ENCODE peak calls at places on chromosomes 1 and 21, in seven cellular contexts. One of them, this sample, is unnamed.

GRCh38 chr1:180916771-180917170 is 4.1 kb downstream of the KIAA1614 start:
- DNase-seq in H54: no peak
- DNase-seq in uterus: no peak
- DNase-seq in A549: no peak
- DNase-seq in tibial nerve: no peak
- DNase-seq in upper lobe of left lung: peak
- DNase-seq in body of pancreas: no peak
- DNase-seq in this sample: no peak

GRCh38 chr1:72000809-72001208 is 281.5 kb downstream of the NEGR1 start:
- DNase-seq in tibial nerve: no peak
- DNase-seq in body of pancreas: no peak
- DNase-seq in A549: no peak
- DNase-seq in H54: no peak
- DNase-seq in uterus: no peak
- DNase-seq in upper lobe of left lung: no peak
- DNase-seq in this sample: peak

GRCh38 chr1:115642168-115643072 is 650 bp downstream of the VANGL1 start:
- DNase-seq in A549: peak
- DNase-seq in uterus: peak
- DNase-seq in tibial nerve: no peak
- DNase-seq in body of pancreas: peak
- DNase-seq in H54: peak
- DNase-seq in upper lobe of left lung: peak
- DNase-seq in this sample: peak

GRCh38 chr1:18297896-18298648 is 182.7 kb upstream of the KLHDC7A start:
- DNase-seq in upper lobe of left lung: no peak
- DNase-seq in H54: no peak
- DNase-seq in tibial nerve: no peak
- DNase-seq in A549: no peak
- DNase-seq in body of pancreas: no peak
- DNase-seq in uterus: no peak
- DNase-seq in this sample: no peak

GRCh38 chr1:231122143-231122542 is 39.7 kb upstream of the TRIM67 start:
- DNase-seq in H54: no peak
- DNase-seq in uterus: no peak
- DNase-seq in upper lobe of left lung: no peak
- DNase-seq in body of pancreas: no peak
- DNase-seq in A549: no peak
- DNase-seq in tibial nerve: no peak
- DNase-seq in this sample: no peak

GRCh38 chr1:203287109-203287893 is 18.0 kb upstream of the BTG2 start:
- DNase-seq in upper lobe of left lung: peak
- DNase-seq in H54: no peak
- DNase-seq in tibial nerve: no peak
- DNase-seq in body of pancreas: peak
- DNase-seq in A549: no peak
- DNase-seq in uterus: no peak
- DNase-seq in this sample: peak

GRCh38 chr1:157496121-157496526 is 56.2 kb downstream of the FCRL5 start:
- DNase-seq in body of pancreas: peak
- DNase-seq in upper lobe of left lung: no peak
- DNase-seq in uterus: no peak
- DNase-seq in H54: peak
- DNase-seq in A549: no peak
- DNase-seq in tibial nerve: no peak
- DNase-seq in this sample: peak

GRCh38 chr1:54153548-54154439 is 994 bp upstream of the CDCP2 start:
- DNase-seq in A549: no peak
- DNase-seq in tibial nerve: no peak
- DNase-seq in body of pancreas: peak
- DNase-seq in uterus: peak
- DNase-seq in upper lobe of left lung: no peak
- DNase-seq in H54: peak
- DNase-seq in this sample: no peak

GRCh38 chr1:191520345-191520744 is 637.9 kb upstream of the RGS18 start:
- DNase-seq in body of pancreas: no peak
- DNase-seq in upper lobe of left lung: no peak
- DNase-seq in uterus: no peak
- DNase-seq in H54: no peak
- DNase-seq in tibial nerve: no peak
- DNase-seq in A549: no peak
- DNase-seq in this sample: no peak

GRCh38 chr1:154206212-154206611 is at the start of gene CFAP141:
- DNase-seq in A549: no peak
- DNase-seq in H54: no peak
- DNase-seq in upper lobe of left lung: no peak
- DNase-seq in body of pancreas: no peak
- DNase-seq in tibial nerve: no peak
- DNase-seq in uterus: no peak
- DNase-seq in this sample: peak

GRCh38 chr1:172790245-172790644 is 131.3 kb downstream of the FASLG start:
- DNase-seq in uterus: no peak
- DNase-seq in H54: no peak
- DNase-seq in A549: no peak
- DNase-seq in body of pancreas: no peak
- DNase-seq in upper lobe of left lung: no peak
- DNase-seq in tibial nerve: no peak
- DNase-seq in this sample: no peak

GRCh38 chr1:111201275-111202090 is 1.0 kb upstream of the DENND2D start:
- DNase-seq in body of pancreas: no peak
- DNase-seq in A549: no peak
- DNase-seq in H54: no peak
- DNase-seq in tibial nerve: no peak
- DNase-seq in uterus: no peak
- DNase-seq in upper lobe of left lung: no peak
- DNase-seq in this sample: peak

GRCh38 chr1:5436808-5437207 is 555.4 kb downstream of the NPHP4 start:
- DNase-seq in H54: no peak
- DNase-seq in uterus: no peak
- DNase-seq in A549: no peak
- DNase-seq in upper lobe of left lung: no peak
- DNase-seq in body of pancreas: no peak
- DNase-seq in tibial nerve: no peak
- DNase-seq in this sample: no peak

GRCh38 chr1:41486053-41486891 is 1.8 kb upstream of the EDN2 start:
- DNase-seq in body of pancreas: peak
- DNase-seq in A549: no peak
- DNase-seq in upper lobe of left lung: no peak
- DNase-seq in H54: no peak
- DNase-seq in uterus: peak
- DNase-seq in tibial nerve: no peak
- DNase-seq in this sample: no peak

GRCh38 chr1:64663654-64664053 is 81.2 kb upstream of the RAVER2 start:
- DNase-seq in uterus: no peak
- DNase-seq in upper lobe of left lung: no peak
- DNase-seq in body of pancreas: no peak
- DNase-seq in A549: peak
- DNase-seq in H54: no peak
- DNase-seq in tibial nerve: no peak
- DNase-seq in this sample: peak

GRCh38 chr1:1004780-1005697 is 5.1 kb upstream of the HES4 start:
- DNase-seq in H54: no peak
- DNase-seq in A549: no peak
- DNase-seq in upper lobe of left lung: peak
- DNase-seq in body of pancreas: peak
- DNase-seq in uterus: no peak
- DNase-seq in tibial nerve: no peak
- DNase-seq in this sample: peak

GRCh38 chr1:197783510-197783948 is 8.2 kb upstream of the DENND1B start:
- DNase-seq in upper lobe of left lung: no peak
- DNase-seq in H54: no peak
- DNase-seq in body of pancreas: no peak
- DNase-seq in tibial nerve: no peak
- DNase-seq in uterus: no peak
- DNase-seq in A549: no peak
- DNase-seq in this sample: no peak

GRCh38 chr1:155191904-155192303 is 15.8 kb downstream of the THBS3 start:
- DNase-seq in A549: no peak
- DNase-seq in uterus: no peak
- DNase-seq in upper lobe of left lung: peak
- DNase-seq in H54: no peak
- DNase-seq in body of pancreas: peak
- DNase-seq in tibial nerve: no peak
- DNase-seq in this sample: no peak

GRCh38 chr1:154353966-154354365 is 28.6 kb downstream of the ATP8B2 start:
- DNase-seq in H54: no peak
- DNase-seq in tibial nerve: no peak
- DNase-seq in upper lobe of left lung: no peak
- DNase-seq in uterus: no peak
- DNase-seq in A549: no peak
- DNase-seq in body of pancreas: no peak
- DNase-seq in this sample: no peak

GRCh38 chr1:3673381-3674099 is 21.2 kb downstream of the TP73 start:
- DNase-seq in tibial nerve: no peak
- DNase-seq in H54: no peak
- DNase-seq in body of pancreas: peak
- DNase-seq in uterus: no peak
- DNase-seq in upper lobe of left lung: peak
- DNase-seq in A549: no peak
- DNase-seq in this sample: no peak

GRCh38 chr21:40841524-40842196 is 5.3 kb downstream of the DSCAM start:
- DNase-seq in H54: no peak
- DNase-seq in upper lobe of left lung: peak
- DNase-seq in tibial nerve: no peak
- DNase-seq in body of pancreas: peak
- DNase-seq in A549: peak
- DNase-seq in uterus: no peak
- DNase-seq in this sample: no peak

GRCh38 chr1:26820784-26821269 is 5.7 kb upstream of the ZDHHC18 start:
- DNase-seq in A549: no peak
- DNase-seq in uterus: no peak
- DNase-seq in upper lobe of left lung: no peak
- DNase-seq in body of pancreas: no peak
- DNase-seq in tibial nerve: no peak
- DNase-seq in H54: no peak
- DNase-seq in this sample: no peak

DNA sequence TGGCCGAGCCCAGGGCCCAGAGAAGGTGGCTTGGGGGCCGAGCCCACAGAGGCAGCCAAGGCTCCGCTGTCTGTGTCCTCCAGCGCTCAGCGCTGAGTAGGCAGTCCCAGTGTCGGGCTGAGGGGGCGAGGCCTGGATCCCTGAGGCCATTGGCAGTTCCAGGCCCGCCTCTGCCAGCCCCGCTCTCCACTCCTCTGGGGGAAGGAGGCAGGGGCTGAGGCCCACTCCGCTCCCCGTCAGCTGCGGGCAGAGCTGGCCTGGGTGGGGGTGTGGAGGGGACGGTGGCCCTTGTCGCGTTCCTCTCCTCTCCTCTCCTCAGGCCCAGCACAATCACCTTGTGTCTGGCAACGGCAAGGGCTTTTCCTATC is 132.8 kb downstream of the CASZ1 start:
- DNase-seq in H54: no peak
- DNase-seq in tibial nerve: no peak
- DNase-seq in A549: no peak
- DNase-seq in uterus: peak
- DNase-seq in upper lobe of left lung: no peak
- DNase-seq in body of pancreas: peak
- DNase-seq in this sample: no peak
- TF ChIP-seq POLR2A in H54: no peak
- TF ChIP-seq POLR2A in tibial nerve: no peak
- TF ChIP-seq POLR2A in A549: no peak
- TF ChIP-seq POLR2A in uterus: no peak
- TF ChIP-seq POLR2A in upper lobe of left lung: no peak
- TF ChIP-seq POLR2A in body of pancreas: no peak
- TF ChIP-seq POLR2A in this sample: no peak

DNA sequence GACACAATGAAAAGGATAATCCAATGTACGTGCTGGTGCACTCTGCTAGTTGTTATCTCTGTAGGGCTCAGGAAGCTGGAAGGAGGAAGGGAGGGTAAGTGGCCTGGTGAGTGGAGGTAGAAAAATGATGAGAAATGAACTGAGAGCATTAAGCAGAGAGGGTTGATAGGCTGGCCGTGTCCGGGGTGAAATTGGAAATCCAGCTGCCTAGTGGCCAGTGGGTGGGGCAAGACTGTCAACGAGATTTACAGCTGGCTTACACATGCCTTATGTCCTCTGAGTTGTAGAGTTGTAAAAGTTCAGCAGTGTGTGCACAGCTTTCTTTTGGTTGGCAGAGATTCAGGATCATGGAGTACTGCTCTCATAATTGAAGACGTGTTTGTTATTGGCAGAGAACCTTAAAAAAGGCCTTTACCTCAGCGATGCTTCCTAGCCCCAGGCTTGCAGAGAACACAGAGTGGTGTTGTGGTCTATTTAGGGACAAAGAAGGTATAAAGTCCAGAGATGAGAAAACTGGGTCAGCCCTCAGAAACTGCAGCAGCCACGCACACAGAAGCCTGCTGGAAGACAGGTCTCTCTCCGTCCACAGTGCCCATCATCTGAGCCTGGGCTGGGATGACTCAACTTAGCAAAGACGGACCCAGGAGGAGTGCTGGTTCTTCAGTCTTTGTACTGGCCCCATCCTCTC is 132.4 kb downstream of the EDEM3 start:
- DNase-seq in uterus: peak
- DNase-seq in H54: peak
- DNase-seq in A549: no peak
- DNase-seq in upper lobe of left lung: no peak
- DNase-seq in tibial nerve: peak
- DNase-seq in body of pancreas: peak
- DNase-seq in this sample: no peak
- TF ChIP-seq POLR2A in uterus: peak
- TF ChIP-seq POLR2A in H54: no peak
- TF ChIP-seq POLR2A in A549: no peak
- TF ChIP-seq POLR2A in upper lobe of left lung: no peak
- TF ChIP-seq POLR2A in tibial nerve: peak
- TF ChIP-seq POLR2A in body of pancreas: no peak
- TF ChIP-seq POLR2A in this sample: no peak

DNA sequence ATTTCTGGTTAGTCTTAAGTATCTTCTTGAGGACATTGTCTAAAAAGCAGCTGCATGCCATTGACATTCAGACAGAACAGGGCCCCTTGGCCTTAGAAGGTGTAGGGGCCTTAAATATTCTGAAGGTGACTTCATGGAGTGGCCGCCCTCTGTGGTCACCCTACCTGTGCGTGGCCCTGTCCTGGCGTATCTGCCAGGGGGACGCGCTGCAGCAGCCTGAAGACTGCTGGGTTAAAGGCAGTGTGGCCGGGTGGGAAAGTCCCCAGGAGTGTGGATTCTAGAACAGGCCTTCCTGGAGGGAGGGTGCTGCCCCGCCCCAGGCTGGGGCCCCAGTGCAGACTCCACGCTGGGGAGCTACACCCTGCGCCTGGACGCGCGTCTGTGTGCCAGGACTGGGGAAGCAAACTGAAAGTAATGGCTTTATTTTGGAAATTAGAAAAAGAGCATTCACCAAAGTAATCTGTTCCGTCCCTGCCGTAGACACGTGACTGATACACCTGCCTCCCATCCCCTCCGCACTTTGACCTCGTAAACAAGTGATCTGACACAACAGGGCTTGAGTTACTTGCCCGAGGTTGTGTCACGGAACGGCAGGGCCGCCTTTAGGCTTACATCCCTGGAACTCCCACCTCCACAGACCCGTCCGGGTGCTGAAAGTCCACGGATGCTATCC is 1.8 kb downstream of the AGPAT3 start:
- DNase-seq in H54: no peak
- DNase-seq in uterus: no peak
- DNase-seq in A549: no peak
- DNase-seq in tibial nerve: no peak
- DNase-seq in upper lobe of left lung: peak
- DNase-seq in body of pancreas: peak
- DNase-seq in this sample: peak
- TF ChIP-seq POLR2A in H54: no peak
- TF ChIP-seq POLR2A in uterus: no peak
- TF ChIP-seq POLR2A in A549: no peak
- TF ChIP-seq POLR2A in tibial nerve: no peak
- TF ChIP-seq POLR2A in upper lobe of left lung: no peak
- TF ChIP-seq POLR2A in body of pancreas: peak
- TF ChIP-seq POLR2A in this sample: no peak

GRCh38 chr1:25729045-25729444 is 70.9 kb upstream of the SELENON start:
- DNase-seq in H54: no peak
- DNase-seq in uterus: no peak
- DNase-seq in upper lobe of left lung: no peak
- DNase-seq in A549: no peak
- DNase-seq in tibial nerve: no peak
- DNase-seq in body of pancreas: no peak
- DNase-seq in this sample: no peak
- TF ChIP-seq POLR2A in H54: no peak
- TF ChIP-seq POLR2A in uterus: no peak
- TF ChIP-seq POLR2A in upper lobe of left lung: no peak
- TF ChIP-seq POLR2A in A549: no peak
- TF ChIP-seq POLR2A in tibial nerve: no peak
- TF ChIP-seq POLR2A in body of pancreas: no peak
- TF ChIP-seq POLR2A in this sample: no peak